ENCODE peak calls at places on chromosomes 6 and 20, in seven cellular contexts. One of them, this sample, is unnamed.
A peak's percentile ranks its signal among the peaks of the same experiment; 100 is the strongest.

GRCh38 chr6:44034931-44035345 is 92.3 kb downstream of the MRPL14 start:
- DNase-seq in T-helper 1 cell: no peak
- DNase-seq in upper lobe of right lung: peak; percentile 11
- DNase-seq in HT1080: peak; percentile 70
- DNase-seq in stimulated activated CD4-positive, alpha-beta T cell treated with anti-CD3 and anti-CD28 coated beads, Interleukin-12 subunit alpha, Interleukin-12 subunit beta, amount 100 ng/mL, for 4 hours: no peak
- DNase-seq in T-helper 9 cell: no peak
- DNase-seq in globus pallidus: no peak
- DNase-seq in this sample: no peak

GRCh38 chr20:61846741-61847419 is 218.8 kb downstream of the TAF4 start:
- DNase-seq in T-helper 1 cell: no peak
- DNase-seq in upper lobe of right lung: no peak
- DNase-seq in HT1080: no peak
- DNase-seq in stimulated activated CD4-positive, alpha-beta T cell treated with anti-CD3 and anti-CD28 coated beads, Interleukin-12 subunit alpha, Interleukin-12 subunit beta, amount 100 ng/mL, for 4 hours: no peak
- DNase-seq in T-helper 9 cell: no peak
- DNase-seq in globus pallidus: no peak
- DNase-seq in this sample: no peak

GRCh38 chr20:47544240-47544639 is 42.6 kb downstream of the NCOA3 start:
- DNase-seq in T-helper 1 cell: no peak
- DNase-seq in upper lobe of right lung: no peak
- DNase-seq in HT1080: peak; percentile 54
- DNase-seq in stimulated activated CD4-positive, alpha-beta T cell treated with anti-CD3 and anti-CD28 coated beads, Interleukin-12 subunit alpha, Interleukin-12 subunit beta, amount 100 ng/mL, for 4 hours: no peak
- DNase-seq in T-helper 9 cell: no peak
- DNase-seq in globus pallidus: no peak
- DNase-seq in this sample: no peak

GRCh38 chr6:82045965-82046756 is 201.4 kb downstream of the IBTK start:
- DNase-seq in T-helper 1 cell: no peak
- DNase-seq in upper lobe of right lung: no peak
- DNase-seq in HT1080: peak; percentile 95
- DNase-seq in stimulated activated CD4-positive, alpha-beta T cell treated with anti-CD3 and anti-CD28 coated beads, Interleukin-12 subunit alpha, Interleukin-12 subunit beta, amount 100 ng/mL, for 4 hours: no peak
- DNase-seq in T-helper 9 cell: no peak
- DNase-seq in globus pallidus: no peak
- DNase-seq in this sample: no peak

GRCh38 chr20:63599396-63600050 is 25.5 kb upstream of the HELZ2 start:
- DNase-seq in T-helper 1 cell: no peak
- DNase-seq in upper lobe of right lung: no peak
- DNase-seq in HT1080: no peak
- DNase-seq in stimulated activated CD4-positive, alpha-beta T cell treated with anti-CD3 and anti-CD28 coated beads, Interleukin-12 subunit alpha, Interleukin-12 subunit beta, amount 100 ng/mL, for 4 hours: no peak
- DNase-seq in T-helper 9 cell: no peak
- DNase-seq in globus pallidus: no peak
- DNase-seq in this sample: no peak

GRCh38 chr20:50385733-50386640 is 124.2 kb upstream of the PTPN1 start:
- DNase-seq in T-helper 1 cell: peak; percentile 42
- DNase-seq in upper lobe of right lung: no peak
- DNase-seq in HT1080: no peak
- DNase-seq in stimulated activated CD4-positive, alpha-beta T cell treated with anti-CD3 and anti-CD28 coated beads, Interleukin-12 subunit alpha, Interleukin-12 subunit beta, amount 100 ng/mL, for 4 hours: no peak
- DNase-seq in T-helper 9 cell: peak; percentile 46
- DNase-seq in globus pallidus: no peak
- DNase-seq in this sample: no peak

GRCh38 chr6:117711369-117711768 is 36.1 kb downstream of the NUS1 start:
- DNase-seq in T-helper 1 cell: no peak
- DNase-seq in upper lobe of right lung: no peak
- DNase-seq in HT1080: no peak
- DNase-seq in stimulated activated CD4-positive, alpha-beta T cell treated with anti-CD3 and anti-CD28 coated beads, Interleukin-12 subunit alpha, Interleukin-12 subunit beta, amount 100 ng/mL, for 4 hours: no peak
- DNase-seq in T-helper 9 cell: no peak
- DNase-seq in globus pallidus: no peak
- DNase-seq in this sample: no peak

GRCh38 chr6:156848533-156848932 is 71.4 kb downstream of the ARID1B start:
- DNase-seq in T-helper 1 cell: no peak
- DNase-seq in upper lobe of right lung: no peak
- DNase-seq in HT1080: peak; percentile 24
- DNase-seq in stimulated activated CD4-positive, alpha-beta T cell treated with anti-CD3 and anti-CD28 coated beads, Interleukin-12 subunit alpha, Interleukin-12 subunit beta, amount 100 ng/mL, for 4 hours: no peak
- DNase-seq in T-helper 9 cell: no peak
- DNase-seq in globus pallidus: peak; percentile 32
- DNase-seq in this sample: no peak

GRCh38 chr6:43250992-43251373 is 7.7 kb downstream of the TTBK1 start:
- DNase-seq in T-helper 1 cell: no peak
- DNase-seq in upper lobe of right lung: no peak
- DNase-seq in HT1080: no peak
- DNase-seq in stimulated activated CD4-positive, alpha-beta T cell treated with anti-CD3 and anti-CD28 coated beads, Interleukin-12 subunit alpha, Interleukin-12 subunit beta, amount 100 ng/mL, for 4 hours: no peak
- DNase-seq in T-helper 9 cell: no peak
- DNase-seq in globus pallidus: no peak
- DNase-seq in this sample: no peak

GRCh38 chr6:122931916-122932315 is 64.1 kb upstream of the CLVS2 start:
- DNase-seq in T-helper 1 cell: no peak
- DNase-seq in upper lobe of right lung: no peak
- DNase-seq in HT1080: no peak
- DNase-seq in stimulated activated CD4-positive, alpha-beta T cell treated with anti-CD3 and anti-CD28 coated beads, Interleukin-12 subunit alpha, Interleukin-12 subunit beta, amount 100 ng/mL, for 4 hours: no peak
- DNase-seq in T-helper 9 cell: no peak
- DNase-seq in globus pallidus: no peak
- DNase-seq in this sample: no peak

GRCh38 chr6:8672882-8673281 is 237.5 kb upstream of the SLC35B3 start:
- DNase-seq in T-helper 1 cell: no peak
- DNase-seq in upper lobe of right lung: no peak
- DNase-seq in HT1080: no peak
- DNase-seq in stimulated activated CD4-positive, alpha-beta T cell treated with anti-CD3 and anti-CD28 coated beads, Interleukin-12 subunit alpha, Interleukin-12 subunit beta, amount 100 ng/mL, for 4 hours: no peak
- DNase-seq in T-helper 9 cell: no peak
- DNase-seq in globus pallidus: no peak
- DNase-seq in this sample: no peak

GRCh38 chr6:157181649-157182048 is 141.7 kb downstream of the TMEM242 start:
- DNase-seq in T-helper 1 cell: no peak
- DNase-seq in upper lobe of right lung: no peak
- DNase-seq in HT1080: no peak
- DNase-seq in stimulated activated CD4-positive, alpha-beta T cell treated with anti-CD3 and anti-CD28 coated beads, Interleukin-12 subunit alpha, Interleukin-12 subunit beta, amount 100 ng/mL, for 4 hours: no peak
- DNase-seq in T-helper 9 cell: no peak
- DNase-seq in globus pallidus: no peak
- DNase-seq in this sample: no peak

GRCh38 chr20:63496404-63497120 is 2.3 kb downstream of the EEF1A2 start:
- DNase-seq in T-helper 1 cell: no peak
- DNase-seq in upper lobe of right lung: peak; percentile 65
- DNase-seq in HT1080: no peak
- DNase-seq in stimulated activated CD4-positive, alpha-beta T cell treated with anti-CD3 and anti-CD28 coated beads, Interleukin-12 subunit alpha, Interleukin-12 subunit beta, amount 100 ng/mL, for 4 hours: no peak
- DNase-seq in T-helper 9 cell: no peak
- DNase-seq in globus pallidus: no peak
- DNase-seq in this sample: no peak

GRCh38 chr6:152642578-152643375 is 5.6 kb upstream of the SYNE1 start:
- DNase-seq in T-helper 1 cell: no peak
- DNase-seq in upper lobe of right lung: peak; percentile 79
- DNase-seq in HT1080: peak; percentile 65
- DNase-seq in stimulated activated CD4-positive, alpha-beta T cell treated with anti-CD3 and anti-CD28 coated beads, Interleukin-12 subunit alpha, Interleukin-12 subunit beta, amount 100 ng/mL, for 4 hours: no peak
- DNase-seq in T-helper 9 cell: no peak
- DNase-seq in globus pallidus: peak; percentile 31
- DNase-seq in this sample: peak; percentile 74

GRCh38 chr20:38049800-38050199 is 16.3 kb downstream of the RPRD1B start:
- DNase-seq in T-helper 1 cell: no peak
- DNase-seq in upper lobe of right lung: no peak
- DNase-seq in HT1080: peak; percentile 88
- DNase-seq in stimulated activated CD4-positive, alpha-beta T cell treated with anti-CD3 and anti-CD28 coated beads, Interleukin-12 subunit alpha, Interleukin-12 subunit beta, amount 100 ng/mL, for 4 hours: no peak
- DNase-seq in T-helper 9 cell: no peak
- DNase-seq in globus pallidus: no peak
- DNase-seq in this sample: no peak

GRCh38 chr20:11217322-11217989 is 543.7 kb upstream of the JAG1 start:
- DNase-seq in T-helper 1 cell: no peak
- DNase-seq in upper lobe of right lung: no peak
- DNase-seq in HT1080: no peak
- DNase-seq in stimulated activated CD4-positive, alpha-beta T cell treated with anti-CD3 and anti-CD28 coated beads, Interleukin-12 subunit alpha, Interleukin-12 subunit beta, amount 100 ng/mL, for 4 hours: no peak
- DNase-seq in T-helper 9 cell: no peak
- DNase-seq in globus pallidus: no peak
- DNase-seq in this sample: no peak

GRCh38 chr6:19478992-19479391 is 358.2 kb upstream of the ID4 start:
- DNase-seq in T-helper 1 cell: no peak
- DNase-seq in upper lobe of right lung: no peak
- DNase-seq in HT1080: peak; percentile 31
- DNase-seq in stimulated activated CD4-positive, alpha-beta T cell treated with anti-CD3 and anti-CD28 coated beads, Interleukin-12 subunit alpha, Interleukin-12 subunit beta, amount 100 ng/mL, for 4 hours: no peak
- DNase-seq in T-helper 9 cell: no peak
- DNase-seq in globus pallidus: no peak
- DNase-seq in this sample: no peak

GRCh38 chr6:134020071-134020470 is 32.4 kb downstream of the SLC2A12 start:
- DNase-seq in T-helper 1 cell: no peak
- DNase-seq in upper lobe of right lung: no peak
- DNase-seq in HT1080: no peak
- DNase-seq in stimulated activated CD4-positive, alpha-beta T cell treated with anti-CD3 and anti-CD28 coated beads, Interleukin-12 subunit alpha, Interleukin-12 subunit beta, amount 100 ng/mL, for 4 hours: no peak
- DNase-seq in T-helper 9 cell: no peak
- DNase-seq in globus pallidus: no peak
- DNase-seq in this sample: no peak

GRCh38 chr6:110140650-110141049 is 38.8 kb downstream of the WASF1 start:
- DNase-seq in T-helper 1 cell: no peak
- DNase-seq in upper lobe of right lung: no peak
- DNase-seq in HT1080: peak; percentile 68
- DNase-seq in stimulated activated CD4-positive, alpha-beta T cell treated with anti-CD3 and anti-CD28 coated beads, Interleukin-12 subunit alpha, Interleukin-12 subunit beta, amount 100 ng/mL, for 4 hours: no peak
- DNase-seq in T-helper 9 cell: no peak
- DNase-seq in globus pallidus: no peak
- DNase-seq in this sample: no peak

GRCh38 chr20:7650081-7650480 is 290.2 kb downstream of the HAO1 start:
- DNase-seq in T-helper 1 cell: no peak
- DNase-seq in upper lobe of right lung: no peak
- DNase-seq in HT1080: no peak
- DNase-seq in stimulated activated CD4-positive, alpha-beta T cell treated with anti-CD3 and anti-CD28 coated beads, Interleukin-12 subunit alpha, Interleukin-12 subunit beta, amount 100 ng/mL, for 4 hours: no peak
- DNase-seq in T-helper 9 cell: no peak
- DNase-seq in globus pallidus: no peak
- DNase-seq in this sample: no peak

GRCh38 chr6:56953597-56954388 is 1.1 kb upstream of the BEND6 start:
- DNase-seq in T-helper 1 cell: no peak
- DNase-seq in upper lobe of right lung: no peak
- DNase-seq in HT1080: no peak
- DNase-seq in stimulated activated CD4-positive, alpha-beta T cell treated with anti-CD3 and anti-CD28 coated beads, Interleukin-12 subunit alpha, Interleukin-12 subunit beta, amount 100 ng/mL, for 4 hours: peak; percentile 5
- DNase-seq in T-helper 9 cell: no peak
- DNase-seq in globus pallidus: no peak
- DNase-seq in this sample: no peak

GRCh38 chr6:81761197-81761596 is 8.7 kb upstream of the TENT5A start:
- DNase-seq in T-helper 1 cell: no peak
- DNase-seq in upper lobe of right lung: no peak
- DNase-seq in HT1080: peak; percentile 38
- DNase-seq in stimulated activated CD4-positive, alpha-beta T cell treated with anti-CD3 and anti-CD28 coated beads, Interleukin-12 subunit alpha, Interleukin-12 subunit beta, amount 100 ng/mL, for 4 hours: no peak
- DNase-seq in T-helper 9 cell: no peak
- DNase-seq in globus pallidus: no peak
- DNase-seq in this sample: no peak

GRCh38 chr20:48231253-48231652 is 446.0 kb upstream of the SULF2 start:
- DNase-seq in T-helper 1 cell: no peak
- DNase-seq in upper lobe of right lung: no peak
- DNase-seq in HT1080: no peak
- DNase-seq in stimulated activated CD4-positive, alpha-beta T cell treated with anti-CD3 and anti-CD28 coated beads, Interleukin-12 subunit alpha, Interleukin-12 subunit beta, amount 100 ng/mL, for 4 hours: no peak
- DNase-seq in T-helper 9 cell: no peak
- DNase-seq in globus pallidus: no peak
- DNase-seq in this sample: no peak

GRCh38 chr6:139965393-139965792 is 590.9 kb upstream of the CITED2 start:
- DNase-seq in T-helper 1 cell: no peak
- DNase-seq in upper lobe of right lung: no peak
- DNase-seq in HT1080: no peak
- DNase-seq in stimulated activated CD4-positive, alpha-beta T cell treated with anti-CD3 and anti-CD28 coated beads, Interleukin-12 subunit alpha, Interleukin-12 subunit beta, amount 100 ng/mL, for 4 hours: no peak
- DNase-seq in T-helper 9 cell: no peak
- DNase-seq in globus pallidus: no peak
- DNase-seq in this sample: no peak

GRCh38 chr20:60054716-60055371 is 96.6 kb downstream of the CDH26 start:
- DNase-seq in T-helper 1 cell: no peak
- DNase-seq in upper lobe of right lung: no peak
- DNase-seq in HT1080: no peak
- DNase-seq in stimulated activated CD4-positive, alpha-beta T cell treated with anti-CD3 and anti-CD28 coated beads, Interleukin-12 subunit alpha, Interleukin-12 subunit beta, amount 100 ng/mL, for 4 hours: no peak
- DNase-seq in T-helper 9 cell: no peak
- DNase-seq in globus pallidus: no peak
- DNase-seq in this sample: no peak

GRCh38 chr6:3578981-3579380 is 122.1 kb upstream of the SLC22A23 start:
- DNase-seq in T-helper 1 cell: no peak
- DNase-seq in upper lobe of right lung: no peak
- DNase-seq in HT1080: no peak
- DNase-seq in stimulated activated CD4-positive, alpha-beta T cell treated with anti-CD3 and anti-CD28 coated beads, Interleukin-12 subunit alpha, Interleukin-12 subunit beta, amount 100 ng/mL, for 4 hours: no peak
- DNase-seq in T-helper 9 cell: no peak
- DNase-seq in globus pallidus: no peak
- DNase-seq in this sample: no peak

GRCh38 chr6:166258854-166259276 is 49.3 kb downstream of the PRR18 start:
- DNase-seq in T-helper 1 cell: peak; percentile 38
- DNase-seq in upper lobe of right lung: peak; percentile 77
- DNase-seq in HT1080: peak; percentile 72
- DNase-seq in stimulated activated CD4-positive, alpha-beta T cell treated with anti-CD3 and anti-CD28 coated beads, Interleukin-12 subunit alpha, Interleukin-12 subunit beta, amount 100 ng/mL, for 4 hours: no peak
- DNase-seq in T-helper 9 cell: no peak
- DNase-seq in globus pallidus: no peak
- DNase-seq in this sample: peak; percentile 47

This sample was measured in pons.